ENCODE peak calls at places on chromosomes 12 and 14, in four cellular contexts. One of them, this sample, is unnamed.

GRCh38 chr14:20490563-20490962 is 14.8 kb upstream of the RNASE10 start:
- DNase-seq in mesendoderm: no peak
- DNase-seq in neuronal stem cell: no peak
- DNase-seq in H1: no peak
- DNase-seq in this sample: no peak

GRCh38 chr14:81427348-81428058 is 27.4 kb upstream of the STON2 start:
- DNase-seq in neuronal stem cell: no peak
- DNase-seq in mesendoderm: peak
- DNase-seq in H1: no peak
- DNase-seq in this sample: no peak

GRCh38 chr14:101603096-101603495 is 41.8 kb downstream of the DIO3 start:
- DNase-seq in neuronal stem cell: no peak
- DNase-seq in mesendoderm: no peak
- DNase-seq in H1: peak
- DNase-seq in this sample: no peak

GRCh38 chr12:127485528-127485927 is 781.4 kb upstream of the TMEM132C start:
- DNase-seq in H1: no peak
- DNase-seq in mesendoderm: peak
- DNase-seq in neuronal stem cell: no peak
- DNase-seq in this sample: peak

GRCh38 chr14:100737526-100737925 is 10.8 kb downstream of the DLK1 start:
- DNase-seq in mesendoderm: no peak
- DNase-seq in neuronal stem cell: no peak
- DNase-seq in H1: no peak
- DNase-seq in this sample: no peak

GRCh38 chr12:80222261-80222660 is 122.9 kb downstream of the OTOGL start:
- DNase-seq in H1: no peak
- DNase-seq in mesendoderm: no peak
- DNase-seq in neuronal stem cell: no peak
- DNase-seq in this sample: peak

GRCh38 chr14:32608880-32609279 is 279.8 kb downstream of the AKAP6 start:
- DNase-seq in mesendoderm: peak
- DNase-seq in H1: no peak
- DNase-seq in neuronal stem cell: no peak
- DNase-seq in this sample: no peak

GRCh38 chr14:54182419-54183040 is 214.3 kb upstream of the CDKN3 start:
- DNase-seq in H1: no peak
- DNase-seq in neuronal stem cell: no peak
- DNase-seq in mesendoderm: no peak
- DNase-seq in this sample: peak

GRCh38 chr12:15584366-15585041 is 204.7 kb downstream of the EPS8 start:
- DNase-seq in neuronal stem cell: peak
- DNase-seq in mesendoderm: peak
- DNase-seq in H1: no peak
- DNase-seq in this sample: peak

GRCh38 chr12:13277278-13277677 is 80.8 kb downstream of the EMP1 start:
- DNase-seq in mesendoderm: no peak
- DNase-seq in neuronal stem cell: no peak
- DNase-seq in H1: no peak
- DNase-seq in this sample: no peak

GRCh38 chr14:24398943-24399801 is at the start of gene NYNRIN:
- DNase-seq in neuronal stem cell: peak
- DNase-seq in mesendoderm: peak
- DNase-seq in H1: peak
- DNase-seq in this sample: peak

GRCh38 chr12:101501410-101502045 is 26.4 kb downstream of the SPIC start:
- DNase-seq in H1: no peak
- DNase-seq in neuronal stem cell: no peak
- DNase-seq in mesendoderm: no peak
- DNase-seq in this sample: peak

GRCh38 chr12:1523558-1524050 is 70.8 kb downstream of the FBXL14 start:
- DNase-seq in neuronal stem cell: no peak
- DNase-seq in H1: peak
- DNase-seq in mesendoderm: peak
- DNase-seq in this sample: no peak

GRCh38 chr12:75863475-75863874 is 168.1 kb downstream of the PHLDA1 start:
- DNase-seq in mesendoderm: no peak
- DNase-seq in H1: no peak
- DNase-seq in neuronal stem cell: no peak
- DNase-seq in this sample: peak

GRCh38 chr12:510071-510825 is 50.5 kb downstream of the B4GALNT3 start:
- DNase-seq in mesendoderm: peak
- DNase-seq in H1: peak
- DNase-seq in neuronal stem cell: peak
- DNase-seq in this sample: no peak

GRCh38 chr14:78530078-78530477 is 359.9 kb downstream of the NRXN3 start:
- DNase-seq in mesendoderm: peak
- DNase-seq in H1: peak
- DNase-seq in neuronal stem cell: peak
- DNase-seq in this sample: no peak

GRCh38 chr12:75437564-75437963 is 43.0 kb upstream of the GLIPR1 start:
- DNase-seq in neuronal stem cell: no peak
- DNase-seq in mesendoderm: peak
- DNase-seq in H1: no peak
- DNase-seq in this sample: peak

GRCh38 chr14:21852061-21852664 is 178.5 kb upstream of the OR4E1 start:
- DNase-seq in mesendoderm: peak
- DNase-seq in H1: peak
- DNase-seq in neuronal stem cell: peak
- DNase-seq in this sample: peak

GRCh38 chr14:96410119-96410518 is 18.2 kb downstream of the AK7 start:
- DNase-seq in neuronal stem cell: no peak
- DNase-seq in H1: no peak
- DNase-seq in mesendoderm: no peak
- DNase-seq in this sample: no peak

GRCh38 chr14:85415015-85415712 is 114.8 kb upstream of the FLRT2 start:
- DNase-seq in H1: peak
- DNase-seq in mesendoderm: peak
- DNase-seq in neuronal stem cell: no peak
- DNase-seq in this sample: peak

GRCh38 chr14:50060871-50061663 is 55.3 kb downstream of the VCPKMT start:
- DNase-seq in neuronal stem cell: no peak
- DNase-seq in H1: no peak
- DNase-seq in mesendoderm: peak
- DNase-seq in this sample: peak

GRCh38 chr14:103713304-103714062 is 1.8 kb downstream of the XRCC3 start:
- DNase-seq in neuronal stem cell: no peak
- DNase-seq in mesendoderm: peak
- DNase-seq in H1: no peak
- DNase-seq in this sample: no peak

GRCh38 chr14:103716091-103716801 is 636 bp downstream of the ZFYVE21 start:
- DNase-seq in neuronal stem cell: no peak
- DNase-seq in mesendoderm: no peak
- DNase-seq in H1: no peak
- DNase-seq in this sample: no peak

GRCh38 chr14:103716899-103717411 is 1.3 kb downstream of the ZFYVE21 start:
- DNase-seq in mesendoderm: no peak
- DNase-seq in H1: no peak
- DNase-seq in neuronal stem cell: no peak
- DNase-seq in this sample: no peak

GRCh38 chr14:103714063-103714724 is 1.1 kb downstream of the XRCC3 start:
- DNase-seq in mesendoderm: no peak
- DNase-seq in H1: no peak
- DNase-seq in neuronal stem cell: no peak
- DNase-seq in this sample: no peak

GRCh38 chr14:103715052-103716000 is at the start of the genes XRCC3 and ZFYVE21:
- DNase-seq in H1: peak
- DNase-seq in neuronal stem cell: peak
- DNase-seq in mesendoderm: peak
- DNase-seq in this sample: peak
- H2BK15ac ChIP-seq in H1: no peak
- H2BK15ac ChIP-seq in neuronal stem cell: peak
- H2BK15ac ChIP-seq in mesendoderm: no peak
- H2BK15ac ChIP-seq in this sample: no peak

GRCh38 chr12:104182621-104183378 is 32.8 kb upstream of the TXNRD1 start:
- DNase-seq in H1: no peak
- DNase-seq in mesendoderm: no peak
- DNase-seq in neuronal stem cell: no peak
- DNase-seq in this sample: no peak

GRCh38 chr12:104181313-104181712 is 34.3 kb upstream of the TXNRD1 start:
- DNase-seq in neuronal stem cell: no peak
- DNase-seq in mesendoderm: no peak
- DNase-seq in H1: no peak
- DNase-seq in this sample: peak

GRCh38 chr12:104182144-104182543 is 33.4 kb upstream of the TXNRD1 start:
- DNase-seq in neuronal stem cell: no peak
- DNase-seq in H1: no peak
- DNase-seq in mesendoderm: no peak
- DNase-seq in this sample: peak

GRCh38 chr12:104180389-104180788 is 35.2 kb upstream of the TXNRD1 start:
- DNase-seq in H1: no peak
- DNase-seq in neuronal stem cell: no peak
- DNase-seq in mesendoderm: no peak
- DNase-seq in this sample: no peak

GRCh38 chr12:104183443-104183842 is 32.1 kb upstream of the TXNRD1 start:
- DNase-seq in H1: no peak
- DNase-seq in mesendoderm: no peak
- DNase-seq in neuronal stem cell: no peak
- DNase-seq in this sample: no peak
- H2BK15ac ChIP-seq in H1: no peak
- H2BK15ac ChIP-seq in mesendoderm: no peak
- H2BK15ac ChIP-seq in neuronal stem cell: no peak
- H2BK15ac ChIP-seq in this sample: peak

GRCh38 chr14:75234173-75234855 is 44.3 kb upstream of the FOS start:
- DNase-seq in neuronal stem cell: no peak
- DNase-seq in mesendoderm: no peak
- DNase-seq in H1: no peak
- DNase-seq in this sample: peak
- H2BK15ac ChIP-seq in neuronal stem cell: no peak
- H2BK15ac ChIP-seq in mesendoderm: no peak
- H2BK15ac ChIP-seq in H1: no peak
- H2BK15ac ChIP-seq in this sample: peak

DNA sequence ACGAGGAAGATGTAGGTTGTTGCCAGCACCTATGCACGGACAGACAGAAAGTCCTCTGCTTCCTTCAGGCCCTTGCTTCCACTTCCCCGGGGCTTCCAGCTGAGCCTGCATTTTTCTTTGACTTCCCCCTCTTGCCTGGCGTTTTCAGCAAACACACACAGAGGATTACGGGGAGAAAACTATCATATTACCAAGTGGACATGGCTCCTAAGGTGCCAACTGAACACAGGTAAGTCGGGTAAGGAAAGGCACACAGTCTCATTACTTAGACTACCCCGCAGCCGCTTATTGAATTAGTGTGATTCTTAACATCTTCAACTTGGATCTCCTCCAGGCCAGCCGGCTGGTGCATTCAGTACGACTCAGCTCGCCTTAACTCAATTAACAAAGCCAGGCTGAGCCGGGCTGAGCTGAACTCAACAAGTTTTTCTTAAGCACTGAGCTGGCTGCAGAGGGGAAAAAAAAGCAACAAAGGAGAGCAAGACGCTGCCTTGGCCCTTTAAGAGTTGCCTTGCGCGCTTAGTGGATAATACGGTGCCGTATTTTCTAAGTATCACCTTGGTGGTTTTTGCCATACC is 19.2 kb upstream of the MAP1LC3B2 start:
- DNase-seq in neuronal stem cell: peak
- DNase-seq in mesendoderm: peak
- DNase-seq in H1: no peak
- DNase-seq in this sample: peak
- H2BK15ac ChIP-seq in neuronal stem cell: no peak
- H2BK15ac ChIP-seq in mesendoderm: no peak
- H2BK15ac ChIP-seq in H1: no peak
- H2BK15ac ChIP-seq in this sample: no peak

DNA sequence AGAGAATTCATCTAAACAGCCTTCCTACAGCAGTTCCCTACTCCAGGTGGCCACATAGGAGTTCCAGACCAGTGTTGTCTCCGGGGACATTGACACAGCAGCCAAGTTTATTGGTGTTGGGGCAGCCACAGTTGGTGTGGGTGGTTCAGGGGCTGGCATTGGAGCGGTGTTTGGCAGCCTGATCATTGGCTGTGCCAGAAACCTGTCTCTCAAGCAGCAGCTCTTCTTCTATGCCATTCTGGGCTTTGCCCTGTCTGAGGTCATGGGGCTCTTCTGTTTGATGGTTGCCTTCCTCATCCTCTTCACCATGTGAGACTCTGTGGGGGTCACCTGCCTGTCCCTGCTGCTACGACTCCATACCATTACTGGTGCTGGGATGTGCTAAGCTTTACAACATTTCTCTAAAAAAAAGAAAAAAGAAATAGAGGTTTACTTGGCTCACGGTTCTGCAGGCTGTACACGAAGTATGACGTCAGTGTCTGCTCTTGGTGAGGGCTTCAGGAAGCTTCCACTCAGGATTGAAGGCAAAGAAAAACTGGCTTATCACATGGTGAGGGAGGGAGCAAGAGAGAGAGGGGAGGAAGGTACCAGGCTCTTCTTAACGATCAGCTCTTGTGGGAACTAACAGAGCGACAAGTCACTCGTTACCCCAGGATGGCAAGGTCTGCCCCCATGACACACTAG is 57.5 kb downstream of the CHST11 start:
- DNase-seq in mesendoderm: no peak
- DNase-seq in H1: no peak
- DNase-seq in neuronal stem cell: no peak
- DNase-seq in this sample: no peak
- H2BK15ac ChIP-seq in mesendoderm: no peak
- H2BK15ac ChIP-seq in H1: no peak
- H2BK15ac ChIP-seq in neuronal stem cell: no peak
- H2BK15ac ChIP-seq in this sample: no peak

GRCh38 chr12:110367209-110367864 is 36.2 kb downstream of the ANAPC7 start:
- DNase-seq in neuronal stem cell: no peak
- DNase-seq in mesendoderm: no peak
- DNase-seq in H1: no peak
- DNase-seq in this sample: peak

GRCh38 chr12:110369992-110370391 is 33.5 kb downstream of the ANAPC7 start:
- DNase-seq in neuronal stem cell: no peak
- DNase-seq in mesendoderm: no peak
- DNase-seq in H1: no peak
- DNase-seq in this sample: no peak

GRCh38 chr12:110366474-110367208 is 36.9 kb downstream of the ANAPC7 start:
- DNase-seq in neuronal stem cell: no peak
- DNase-seq in mesendoderm: no peak
- DNase-seq in H1: no peak
- DNase-seq in this sample: no peak

GRCh38 chr12:110370732-110371141 is 32.8 kb downstream of the ANAPC7 start:
- DNase-seq in mesendoderm: no peak
- DNase-seq in H1: no peak
- DNase-seq in neuronal stem cell: no peak
- DNase-seq in this sample: no peak

DNA sequence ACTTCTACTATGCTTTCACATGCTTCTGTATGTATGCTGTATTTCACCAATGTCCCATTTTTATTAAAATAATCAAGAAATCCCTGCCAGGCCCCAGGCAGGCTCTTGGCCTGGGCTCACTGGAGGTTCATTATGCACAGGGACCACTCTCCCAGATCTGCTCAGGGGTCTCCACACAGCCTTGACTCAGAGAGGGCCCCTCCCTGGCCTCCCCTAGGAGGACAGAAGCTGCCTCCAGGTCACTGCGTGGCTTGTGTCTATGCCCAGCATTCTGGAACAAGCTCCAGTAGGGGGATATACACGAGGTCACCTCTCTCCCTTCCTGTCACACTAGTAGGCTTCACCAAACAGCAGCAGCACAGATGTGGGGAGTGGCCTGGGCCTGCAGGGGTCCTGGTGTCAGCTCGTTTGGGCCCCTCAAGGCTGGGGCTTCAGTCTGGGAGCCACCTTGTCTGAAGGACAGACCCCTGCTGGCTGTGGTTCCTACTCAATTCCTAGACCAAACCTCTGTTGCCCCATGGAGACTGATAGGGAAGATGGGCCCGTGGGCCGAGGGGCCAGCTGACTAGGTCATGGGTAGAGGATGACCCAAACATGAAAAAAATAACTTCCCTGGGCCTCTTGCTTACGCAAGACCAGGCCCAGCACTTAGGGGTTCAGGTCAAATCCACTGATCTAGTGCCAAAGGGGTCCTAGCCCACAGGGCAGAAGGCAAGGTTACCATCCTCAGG is 37.6 kb downstream of the ANAPC7 start:
- DNase-seq in mesendoderm: peak
- DNase-seq in H1: no peak
- DNase-seq in neuronal stem cell: no peak
- DNase-seq in this sample: no peak
- H2BK15ac ChIP-seq in mesendoderm: no peak
- H2BK15ac ChIP-seq in H1: no peak
- H2BK15ac ChIP-seq in neuronal stem cell: no peak
- H2BK15ac ChIP-seq in this sample: no peak